ENCODE peak calls at places on chromosomes 16 and 17, in seven cellular contexts. H, Z, Y, Q, K, I and U are unnamed samples. For H3K4me1, the result is how much of the 10 kb centered on the place peaks cover.

GRCh38 chr16:77905356-77905920 is 116.9 kb upstream of the CLEC3A start:
- DNase-seq in H (no peak), Z (no peak), Y (peak), Q (no peak), K (no peak), I (no peak), U (no peak)

GRCh38 chr17:48767263-48767774 is 38.8 kb upstream of the HOXB13 start:
- DNase-seq in H (no peak), Z (no peak), Y (no peak), Q (no peak), K (no peak), I (no peak), U (no peak)

GRCh38 chr16:53714080-53715050 is 10.4 kb downstream of the FTO start:
- DNase-seq in H (no peak), Z (no peak), Y (no peak), Q (no peak), K (no peak), I (no peak), U (no peak)

GRCh38 chr16:5020551-5020950 is 13.2 kb downstream of the NAGPA start:
- DNase-seq in H (no peak), Z (no peak), Y (no peak), Q (no peak), K (no peak), I (no peak), U (no peak)

GRCh38 chr16:84608281-84608680 is 9.6 kb downstream of the COTL1 start:
- DNase-seq in H (no peak), Z (no peak), Y (no peak), Q (no peak), K (no peak), I (no peak), U (no peak)

GRCh38 chr17:37527249-37527851 is 37.7 kb downstream of the DUSP14 start:
- DNase-seq in H (peak), Z (peak), Y (peak), Q (peak), K (no peak), I (peak), U (peak)

GRCh38 chr17:83185023-83186002 is 105.9 kb downstream of the METRNL start:
- DNase-seq in H (no peak), Z (no peak), Y (no peak), Q (no peak), K (no peak), I (no peak), U (no peak)

GRCh38 chr17:41771389-41772206 is 14.9 kb downstream of the JUP start:
- DNase-seq in H (no peak), Z (no peak), Y (no peak), Q (no peak), K (no peak), I (no peak), U (no peak)

GRCh38 chr16:3187798-3188674 is at the start of gene OR1F1:
- DNase-seq in H (peak), Z (peak), Y (peak), Q (peak), K (no peak), I (peak), U (peak)

GRCh38 chr17:34822007-34822737 is 139.1 kb downstream of the CCT6B start:
- DNase-seq in H (no peak), Z (no peak), Y (no peak), Q (no peak), K (no peak), I (no peak), U (peak)

GRCh38 chr16:31352344-31353115 is 2.4 kb upstream of the ITGAX start:
- DNase-seq in H (no peak), Z (no peak), Y (no peak), Q (no peak), K (no peak), I (no peak), U (no peak)

GRCh38 chr17:67326440-67326839 is 39.9 kb downstream of the PSMD12 start:
- DNase-seq in H (no peak), Z (no peak), Y (no peak), Q (no peak), K (no peak), I (no peak), U (no peak)

GRCh38 chr17:58402047-58402446 is 15.3 kb downstream of the RNF43 start:
- DNase-seq in H (no peak), Z (no peak), Y (no peak), Q (no peak), K (no peak), I (no peak), U (no peak)

GRCh38 chr17:75457047-75457654 is 716 bp downstream of the TMEM94 start:
- DNase-seq in H (peak), Z (peak), Y (peak), Q (no peak), K (no peak), I (no peak), U (peak)

GRCh38 chr16:84532299-84532724 is 27.9 kb upstream of the MEAK7 start:
- DNase-seq in H (no peak), Z (peak), Y (peak), Q (no peak), K (no peak), I (peak), U (no peak)

GRCh38 chr16:4087990-4088577 is 28.2 kb downstream of the ADCY9 start:
- DNase-seq in H (no peak), Z (peak), Y (no peak), Q (no peak), K (no peak), I (no peak), U (no peak)

GRCh38 chr16:66899945-66900688 is 18.6 kb downstream of the CDH16 start:
- DNase-seq in H (no peak), Z (peak), Y (peak), Q (peak), K (no peak), I (peak), U (peak)

DNA sequence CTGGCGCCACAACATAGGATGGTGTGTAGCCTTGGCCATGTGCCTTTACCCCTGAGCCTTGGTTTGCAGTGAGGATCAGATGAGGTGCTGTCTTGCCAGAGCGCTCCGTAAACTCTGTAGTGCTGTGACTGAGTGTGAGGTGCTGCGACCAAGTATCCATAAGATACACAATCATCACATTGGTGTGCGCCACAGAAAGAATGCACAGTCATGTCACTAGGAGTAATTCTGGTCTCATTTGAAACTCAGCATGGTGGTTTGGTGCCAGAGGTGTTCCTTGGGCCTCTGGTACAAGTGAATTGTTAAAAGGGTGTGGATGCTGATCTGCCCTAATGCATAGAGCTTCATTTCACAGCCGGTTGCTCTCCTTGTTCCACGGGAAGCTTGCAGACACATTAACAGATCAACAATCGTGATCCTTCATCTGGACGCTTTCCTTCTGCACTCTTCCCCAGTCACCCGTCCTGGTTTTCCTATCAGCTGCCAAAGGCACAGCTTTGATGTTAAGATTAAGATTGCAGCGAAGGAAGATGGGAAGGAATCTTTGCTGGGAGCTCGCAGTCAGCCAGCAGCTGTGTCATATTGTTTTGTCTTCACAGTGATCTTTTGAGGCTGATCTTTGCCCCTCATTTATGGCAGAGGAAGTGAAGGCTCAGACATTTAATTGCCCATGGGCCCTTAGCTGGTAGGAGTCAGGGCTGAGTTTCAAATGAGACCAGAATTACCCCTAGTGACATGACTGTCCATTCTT is 79.1 kb downstream of the KSR1 start:
- DNase-seq in H (no peak), Z (peak), Y (no peak), Q (no peak), K (no peak), I (no peak), U (no peak)
- H3K4me1 ChIP-seq in H (under half), Z (half or more), Y (half or more), Q (under half), K (under half), I (half or more), U (under half)

DNA sequence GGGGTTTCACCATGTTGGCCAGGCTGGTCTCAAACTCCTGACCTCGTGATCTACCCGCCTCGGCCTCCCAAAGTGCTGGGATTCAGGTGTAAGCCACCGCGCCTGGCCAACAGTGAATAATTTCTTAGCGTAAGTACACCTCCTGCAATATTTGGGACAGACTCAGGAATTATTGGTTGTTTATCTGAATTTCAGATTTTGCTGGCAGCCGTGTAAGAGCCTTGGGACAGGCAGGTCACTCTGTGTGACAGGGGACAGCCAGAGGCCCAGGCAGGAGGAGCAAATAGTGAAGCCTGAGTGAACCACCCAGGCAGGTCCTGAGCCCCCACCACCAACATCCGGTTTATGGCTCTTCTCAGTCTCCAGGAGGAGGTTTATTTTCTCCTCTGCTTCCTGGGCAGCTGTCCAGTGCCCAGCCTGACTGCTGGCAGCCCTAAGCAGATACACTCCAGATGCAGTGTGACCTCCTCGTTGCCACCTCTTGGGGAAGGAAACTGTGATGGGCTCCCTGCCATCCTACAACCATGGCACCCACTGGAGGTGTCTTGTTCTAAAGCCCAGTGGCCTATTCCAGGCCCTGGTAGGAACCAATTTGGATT is 26.2 kb upstream of the ADORA2B start:
- DNase-seq in H (no peak), Z (no peak), Y (peak), Q (no peak), K (no peak), I (no peak), U (no peak)
- TF ChIP-seq RFX5 in H (no peak), Z (no peak), Y (no peak), Q (no peak), K (no peak), I (no peak), U (no peak)

GRCh38 chr17:77836557-77837041 is 121.9 kb upstream of the TNRC6C start:
- DNase-seq in H (no peak), Z (peak), Y (peak), Q (no peak), K (no peak), I (no peak), U (no peak)
- H3K4me1 ChIP-seq in H (under half), Z (under half), Y (under half), Q (under half), K (under half), I (under half), U (under half)

DNA sequence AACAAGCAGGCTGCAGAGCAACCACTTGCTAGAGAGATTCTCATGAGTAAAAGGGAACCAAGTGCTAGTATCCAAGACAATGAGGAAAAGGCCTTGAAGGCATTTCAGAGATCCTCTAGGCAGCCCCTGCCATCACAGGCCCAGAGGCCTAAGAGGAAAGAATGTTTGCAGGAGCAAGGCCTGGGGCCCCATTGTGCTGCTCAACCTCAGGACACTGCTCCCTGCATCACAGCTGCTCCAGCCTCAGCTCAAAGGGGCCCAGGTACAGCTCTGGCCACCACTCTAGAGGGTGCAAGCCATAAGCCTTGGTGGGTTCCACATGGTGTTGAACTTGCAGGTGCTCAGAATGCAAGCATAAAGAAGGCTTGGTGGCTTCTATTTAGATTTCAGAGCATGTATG is 243.0 kb upstream of the RPL38 start:
- DNase-seq in H (no peak), Z (no peak), Y (no peak), Q (no peak), K (no peak), I (no peak), U (no peak)
- TF ChIP-seq RFX5 in H (no peak), Z (no peak), Y (no peak), Q (no peak), K (no peak), I (no peak), U (no peak)

GRCh38 chr16:75379339-75379738 is 54.0 kb downstream of the CFDP1 start:
- DNase-seq in H (no peak), Z (no peak), Y (no peak), Q (no peak), K (peak), I (no peak), U (no peak)

GRCh38 chr16:75377971-75378386 is 55.3 kb downstream of the CFDP1 start:
- DNase-seq in H (no peak), Z (peak), Y (peak), Q (no peak), K (no peak), I (no peak), U (no peak)

GRCh38 chr16:75374388-75374787 is 58.9 kb downstream of the CFDP1 start:
- DNase-seq in H (no peak), Z (no peak), Y (no peak), Q (no peak), K (no peak), I (no peak), U (no peak)

GRCh38 chr16:75378616-75379015 is 54.7 kb downstream of the CFDP1 start:
- DNase-seq in H (no peak), Z (no peak), Y (no peak), Q (no peak), K (no peak), I (no peak), U (no peak)

GRCh38 chr16:75376475-75376907 is 56.8 kb downstream of the CFDP1 start:
- DNase-seq in H (no peak), Z (no peak), Y (no peak), Q (no peak), K (no peak), I (no peak), U (no peak)
- H3K4me1 ChIP-seq in H (under half), Z (under half), Y (under half), Q (under half), K (under half), I (under half), U (under half)

DNA sequence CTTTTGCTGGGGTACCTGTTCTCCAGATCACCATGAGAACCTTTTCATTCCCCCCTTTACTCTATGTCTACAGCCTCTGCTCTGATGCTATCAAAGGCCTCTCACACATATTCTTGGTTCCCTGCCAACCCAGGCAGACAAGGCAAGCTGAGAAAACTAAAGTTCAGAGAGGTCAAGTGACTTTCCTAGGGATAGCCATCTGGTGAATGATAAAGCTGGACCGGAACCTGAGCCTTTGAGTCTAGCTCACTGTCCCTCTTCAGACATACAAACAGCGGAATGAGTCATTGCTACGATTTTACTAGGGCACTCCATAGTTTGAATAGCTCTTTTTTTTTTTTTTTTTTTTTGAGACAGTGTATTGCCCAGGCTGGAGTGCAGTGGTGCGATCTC is 73.3 kb downstream of the XYLT1 start:
- DNase-seq in H (no peak), Z (peak), Y (peak), Q (peak), K (no peak), I (peak), U (peak)
- TF ChIP-seq RFX5 in H (no peak), Z (no peak), Y (no peak), Q (no peak), K (no peak), I (no peak), U (no peak)

GRCh38 chr17:1563786-1564613 is 1.4 kb upstream of the PITPNA start:
- DNase-seq in H (no peak), Z (no peak), Y (peak), Q (peak), K (no peak), I (no peak), U (no peak)

GRCh38 chr17:1561420-1562177 is 993 bp downstream of the PITPNA start:
- DNase-seq in H (peak), Z (no peak), Y (no peak), Q (peak), K (no peak), I (no peak), U (peak)

GRCh38 chr17:1560582-1561170 is 1.9 kb downstream of the PITPNA start:
- DNase-seq in H (no peak), Z (no peak), Y (no peak), Q (no peak), K (no peak), I (no peak), U (no peak)

GRCh38 chr17:1559743-1560581 is 2.6 kb downstream of the PITPNA start:
- DNase-seq in H (no peak), Z (no peak), Y (no peak), Q (no peak), K (no peak), I (no peak), U (no peak)

DNA sequence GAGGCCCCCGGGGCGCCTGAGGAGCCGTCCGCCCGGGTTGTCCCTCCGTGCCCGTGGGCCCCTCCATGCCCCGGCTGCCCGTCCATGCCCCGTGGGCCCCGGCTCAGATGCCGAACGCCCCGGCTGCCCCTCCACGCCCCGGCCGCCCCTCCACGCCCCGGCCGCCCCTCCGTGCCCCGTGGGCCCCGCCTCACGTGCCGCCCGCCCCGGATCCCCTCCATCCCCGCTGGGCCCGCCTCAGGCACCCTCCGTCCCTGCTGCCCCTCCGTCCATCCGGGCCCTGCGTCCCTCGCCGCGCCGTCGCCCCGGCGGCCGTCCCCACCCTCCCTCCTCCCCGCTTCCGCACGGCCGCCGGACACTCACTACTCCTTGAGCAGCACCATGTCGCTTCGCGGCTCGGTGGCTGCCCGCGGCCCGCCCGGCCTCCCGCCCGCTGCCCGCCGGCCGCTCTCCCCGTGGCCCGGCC is 381 bp downstream of the PITPNA start:
- DNase-seq in H (no peak), Z (no peak), Y (no peak), Q (peak), K (no peak), I (no peak), U (peak)
- H3K4me1 ChIP-seq in H (under half), Z (under half), Y (under half), Q (half or more), K (under half), I (half or more), U (under half)

GRCh38 chr16:12294471-12294870 is 317.9 kb downstream of the SNX29 start:
- DNase-seq in H (no peak), Z (no peak), Y (no peak), Q (no peak), K (no peak), I (no peak), U (no peak)
- TF ChIP-seq RFX5 in H (no peak), Z (no peak), Y (no peak), Q (no peak), K (no peak), I (no peak), U (no peak)